ENCODE peak calls at places on chromosomes 5 and 9, in six cellular contexts. G is neuronal stem cell, M is mesenchymal stem cell, I is H9, D is H1, Z is trophoblast cell. U is an unnamed sample.

GRCh38 chr5:150522504-150523464 is 14.9 kb downstream of the NDST1 start:
- DNase-seq in D (no peak), M (no peak), G (no peak), I (no peak), Z (no peak), U (no peak)

GRCh38 chr9:96160168-96160567 is 141.8 kb downstream of the HSD17B3 start:
- DNase-seq in M (no peak), I (no peak), Z (no peak), G (no peak), D (no peak), U (no peak)

GRCh38 chr9:25677301-25678146 is 720 bp downstream of the TUSC1 start:
- DNase-seq in I (peak), D (no peak), M (peak), Z (peak), G (peak), U (peak)

GRCh38 chr5:14922456-14922855 is 50.9 kb upstream of the ANKH start:
- DNase-seq in D (no peak), I (no peak), G (no peak), Z (no peak), M (no peak), U (no peak)

GRCh38 chr9:136520053-136520540 is 25.8 kb downstream of the NOTCH1 start:
- DNase-seq in G (no peak), I (no peak), M (no peak), D (no peak), Z (no peak), U (no peak)

GRCh38 chr5:68460147-68460760 is 244.7 kb downstream of the PIK3R1 start:
- DNase-seq in D (no peak), G (peak), Z (peak), M (peak), I (no peak), U (peak)

GRCh38 chr5:154967419-154968024 is 26.6 kb downstream of the MRPL22 start:
- DNase-seq in D (no peak), G (no peak), M (peak), I (no peak), Z (peak), U (peak)

GRCh38 chr9:69798737-69799136 is 21.9 kb upstream of the CFAP95 start:
- DNase-seq in Z (no peak), M (peak), D (no peak), G (no peak), I (no peak), U (peak)

GRCh38 chr9:15834541-15834940 is 281.7 kb downstream of the CCDC171 start:
- DNase-seq in M (peak), Z (no peak), I (no peak), D (no peak), G (no peak), U (peak)

GRCh38 chr9:112867275-112867991 is 23.2 kb downstream of the SLC46A2 start:
- DNase-seq in Z (peak), M (peak), I (peak), D (no peak), G (no peak), U (peak)

GRCh38 chr9:128159073-128159783 is 837 bp upstream of the BBLN start:
- DNase-seq in I (no peak), G (no peak), D (no peak), Z (no peak), M (no peak), U (no peak)

GRCh38 chr5:143434261-143435206 is 31.0 kb upstream of the NR3C1 start:
- DNase-seq in I (no peak), D (no peak), G (no peak), M (no peak), Z (peak), U (no peak)

GRCh38 chr5:63128018-63128417 is 549.4 kb downstream of the LRRC70 start:
- DNase-seq in D (no peak), I (no peak), G (no peak), M (no peak), Z (no peak), U (no peak)

GRCh38 chr5:8491254-8491653 is 622.3 kb downstream of the MTRR start:
- DNase-seq in I (no peak), Z (no peak), M (no peak), G (no peak), D (no peak), U (no peak)

GRCh38 chr5:56123531-56124243 is 109.4 kb downstream of the ANKRD55 start:
- DNase-seq in G (peak), Z (peak), I (peak), D (peak), M (peak), U (peak)

GRCh38 chr5:151097081-151097480 is 16.2 kb upstream of the TNIP1 start:
- DNase-seq in Z (no peak), D (no peak), I (no peak), M (no peak), G (no peak), U (no peak)

GRCh38 chr5:111518747-111519146 is 6.4 kb upstream of the STARD4 start:
- DNase-seq in M (no peak), G (no peak), Z (no peak), I (no peak), D (no peak), U (no peak)

GRCh38 chr5:124257048-124257447 is 489.4 kb downstream of the ZNF608 start:
- DNase-seq in G (no peak), M (no peak), Z (no peak), D (no peak), I (no peak), U (no peak)

GRCh38 chr9:125119643-125120286 is 23.6 kb downstream of the SCAI start:
- DNase-seq in I (no peak), D (no peak), G (no peak), M (peak), Z (peak), U (peak)

GRCh38 chr5:134545070-134545868 is 19.8 kb downstream of the JADE2 start:
- DNase-seq in G (no peak), D (no peak), I (no peak), Z (no peak), M (peak), U (no peak)

GRCh38 chr9:32625320-32625719 is 10.1 kb downstream of the TAF1L start:
- DNase-seq in I (no peak), G (no peak), Z (no peak), D (no peak), M (no peak), U (no peak)

GRCh38 chr9:97293207-97293721 is 14.2 kb upstream of the CCDC180 start:
- DNase-seq in I (no peak), Z (no peak), G (no peak), M (peak), D (no peak), U (peak)

GRCh38 chr9:135533674-135534073 is 12.3 kb upstream of the OBP2A start:
- DNase-seq in Z (no peak), G (no peak), I (no peak), D (no peak), M (no peak), U (no peak)

GRCh38 chr9:120353501-120353900 is 226.5 kb downstream of the CDK5RAP2 start:
- DNase-seq in M (peak), D (no peak), I (no peak), G (no peak), Z (no peak), U (peak)

GRCh38 chr5:141441571-141442170 is 11.4 kb downstream of the PCDHGA12 start:
- DNase-seq in M (no peak), G (no peak), Z (no peak), D (no peak), I (no peak), U (no peak)

DNA sequence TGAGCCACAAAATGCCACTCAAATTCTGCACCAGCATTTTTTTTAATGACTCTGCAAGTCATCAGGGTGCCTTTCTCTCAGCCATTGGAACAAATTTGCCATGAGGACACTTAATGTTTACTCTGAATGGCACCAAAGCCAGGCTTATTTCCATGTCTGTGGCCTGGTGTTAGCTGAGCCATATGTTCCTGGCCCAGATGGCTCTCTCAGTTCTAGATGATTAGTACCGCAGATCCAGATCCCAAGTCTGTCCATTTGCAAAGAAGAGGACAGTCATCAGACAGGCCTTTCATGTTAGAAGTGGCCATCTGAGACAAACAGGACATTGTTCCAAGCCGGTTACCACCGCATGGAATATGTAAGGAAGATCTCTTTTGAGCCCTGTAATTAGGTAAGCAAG is 70.3 kb downstream of the INSYN2B start:
- DNase-seq in D (no peak), M (no peak), Z (no peak), I (no peak), G (no peak), U (no peak)
- H3K14ac ChIP-seq in D (no peak), M (no peak), Z (no peak), I (no peak), G (no peak), U (no peak)

DNA sequence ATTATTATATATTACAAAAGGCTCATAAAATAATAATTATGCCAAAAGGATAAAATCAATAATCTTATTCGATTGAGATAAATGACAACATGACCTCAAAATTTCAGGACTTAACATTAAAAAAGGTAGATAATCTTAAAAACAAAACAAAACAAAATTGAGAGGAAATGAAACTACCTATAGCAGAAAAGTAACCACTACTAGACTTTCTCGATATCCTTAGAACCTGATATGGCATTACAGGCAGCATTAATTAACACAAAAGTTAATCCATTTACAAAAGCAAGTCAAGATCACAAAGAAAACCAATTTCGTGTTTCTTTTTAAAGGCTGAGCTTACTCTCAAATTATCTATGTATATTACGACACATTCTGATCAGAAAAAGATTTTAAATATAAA is 29.9 kb downstream of the TMEM161B start:
- DNase-seq in I (no peak), Z (no peak), G (no peak), D (no peak), M (no peak), U (no peak)
- H3K14ac ChIP-seq in I (no peak), Z (no peak), G (no peak), D (no peak), M (no peak), U (no peak)

DNA sequence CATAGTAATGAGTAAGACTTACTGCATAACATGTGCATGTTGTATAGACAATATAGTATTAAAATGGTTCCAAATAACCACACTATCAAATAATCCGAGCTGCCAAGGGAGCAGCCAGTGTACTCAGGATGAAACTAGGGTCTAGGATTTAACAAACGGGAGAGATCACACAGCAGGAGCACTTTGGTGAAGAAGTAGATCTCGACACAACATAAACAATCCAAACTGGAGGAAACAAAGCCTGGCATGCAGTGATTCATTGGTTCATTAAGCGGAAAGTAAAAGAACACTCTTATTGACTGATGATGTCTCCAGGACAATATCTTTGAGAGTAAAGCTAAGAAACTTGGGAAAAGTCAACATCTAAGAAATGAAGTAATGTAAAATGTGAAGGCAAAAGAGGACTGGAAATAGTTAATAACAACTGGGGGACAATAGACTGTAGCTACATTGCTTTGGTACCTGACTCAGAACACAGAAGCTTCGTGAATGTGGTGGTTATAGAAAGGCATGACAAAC is 1478.3 kb upstream of the CDH9 start:
- DNase-seq in I (no peak), G (peak), D (no peak), M (no peak), Z (no peak), U (no peak)
- H3K14ac ChIP-seq in I (no peak), G (no peak), D (no peak), M (no peak), Z (no peak), U (no peak)

GRCh38 chr9:132350861-132351315 is 3.9 kb downstream of the SETX start:
- DNase-seq in I (no peak), D (no peak), Z (no peak), M (peak), G (no peak), U (peak)

GRCh38 chr9:132356276-132356924 is 1.6 kb upstream of the SETX start:
- DNase-seq in D (no peak), I (no peak), M (no peak), G (no peak), Z (no peak), U (no peak)

GRCh38 chr9:132354645-132355355 is at the start of gene SETX:
- DNase-seq in Z (peak), D (peak), I (peak), M (peak), G (peak), U (peak)

GRCh38 chr9:132348676-132349075 is 6.1 kb downstream of the SETX start:
- DNase-seq in M (no peak), Z (no peak), G (no peak), D (no peak), I (no peak), U (no peak)

DNA sequence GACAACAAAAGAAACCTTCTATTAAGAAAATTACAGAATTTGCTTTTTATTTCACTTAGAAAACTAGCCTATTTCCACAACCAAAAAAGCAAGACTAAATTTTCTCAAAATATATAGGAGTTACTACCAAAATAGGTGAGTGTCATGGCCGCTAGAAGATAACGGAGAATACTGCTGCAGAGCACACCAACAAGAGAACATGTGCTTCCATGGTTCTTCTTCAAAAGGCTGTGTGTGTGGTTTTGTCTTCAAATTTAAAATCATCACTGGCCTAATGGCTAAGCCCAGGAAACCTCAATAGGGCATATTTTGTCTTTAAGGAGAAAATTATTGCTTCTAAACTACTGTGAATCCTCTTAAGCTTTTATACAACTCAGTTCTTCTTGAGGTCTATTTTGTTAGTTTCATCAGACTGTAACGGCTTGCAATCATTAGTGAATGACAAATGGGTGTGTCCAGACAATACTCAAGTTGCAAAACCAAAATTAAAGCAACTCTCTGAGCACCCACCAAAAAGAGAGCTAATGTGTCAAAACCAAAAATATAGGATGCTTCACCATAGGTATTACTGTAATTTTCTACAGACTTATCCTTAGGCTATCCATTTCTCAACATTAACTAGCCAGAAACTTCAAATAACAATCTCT is 3.3 kb downstream of the SETX start:
- DNase-seq in G (no peak), D (no peak), M (no peak), Z (no peak), I (no peak), U (no peak)
- H3K14ac ChIP-seq in G (no peak), D (no peak), M (no peak), Z (no peak), I (no peak), U (no peak)

U was measured in IMR-90.